ENCODE peak calls at places on chromosomes 13 and 19, in ten cellular contexts. O is activated CD4-positive, alpha-beta memory T cell treated with anti-CD3 and anti-CD28 coated beads, Interleukin-2, amount 10 ng/mL, durations not matched to agents 7 days and 5 days; N is putamen; G is activated naive CD4-positive, alpha-beta T cell treated with Interleukin-2 at 50 U/mL for 16 hours; Q is stimulated activated CD4-positive, alpha-beta T cell treated with anti-CD3 and anti-CD28 coated beads, Interleukin-4, amount 100 ng/mL, for 48 hours; H is fibroblast of lung; J is fibroblast of mammary gland; I is brain microvascular endothelial cell; C is sciatic nerve; K is activated CD4-positive, alpha-beta T cell treated with anti-CD3 and anti-CD28 coated beads for 48 hours. V is an unnamed sample.

GRCh38 chr19:13031917-13032623 is 36.8 kb downstream of the NFIX start:
- DNase-seq in O (no peak), N (peak; percentile 91), G (no peak), Q (no peak), H (peak; percentile 72), J (peak; percentile 72), I (no peak), C (no peak), K (no peak), V (peak; percentile 85)

GRCh38 chr13:45828253-45828968 is 23.1 kb downstream of the SIAH3 start:
- DNase-seq in O (no peak), N (no peak), G (no peak), Q (no peak), H (no peak), J (no peak), I (no peak), C (no peak), K (no peak), V (no peak)

GRCh38 chr19:41552558-41552957 is 23.4 kb upstream of the CEACAM21 start:
- DNase-seq in O (no peak), N (no peak), G (no peak), Q (no peak), H (no peak), J (no peak), I (no peak), C (no peak), K (no peak), V (no peak)

GRCh38 chr19:38793186-38793585 is 4.2 kb downstream of the LGALS7B start:
- DNase-seq in O (no peak), N (no peak), G (no peak), Q (no peak), H (peak; percentile 29), J (peak; percentile 32), I (peak; percentile 24), C (no peak), K (no peak), V (no peak)

GRCh38 chr13:112756081-112756480 is 66.2 kb downstream of the ATP11A start:
- DNase-seq in O (no peak), N (no peak), G (no peak), Q (no peak), H (no peak), J (no peak), I (no peak), C (no peak), K (no peak), V (no peak)

GRCh38 chr13:23433171-23434153 is at the start of gene SACS:
- DNase-seq in O (no peak), N (peak; percentile 53), G (no peak), Q (no peak), H (peak; percentile 80), J (peak; percentile 19), I (peak; percentile 55), C (no peak), K (no peak), V (peak; percentile 76)

GRCh38 chr13:22369840-22370239 is 699.0 kb downstream of the FGF9 start:
- DNase-seq in O (no peak), N (no peak), G (no peak), Q (no peak), H (no peak), J (no peak), I (no peak), C (no peak), K (no peak), V (no peak)

GRCh38 chr13:69108486-69108885 is 999.1 kb upstream of the ATXN8OS start:
- DNase-seq in O (no peak), N (no peak), G (no peak), Q (no peak), H (no peak), J (no peak), I (no peak), C (no peak), K (no peak), V (no peak)

GRCh38 chr13:27194209-27194608 is 22.6 kb upstream of the USP12 start:
- DNase-seq in O (no peak), N (no peak), G (no peak), Q (no peak), H (no peak), J (peak; percentile 42), I (no peak), C (no peak), K (no peak), V (no peak)

GRCh38 chr13:95100525-95101121 is 200.6 kb downstream of the ABCC4 start:
- DNase-seq in O (no peak), N (no peak), G (no peak), Q (no peak), H (peak; percentile 82), J (peak; percentile 90), I (peak; percentile 66), C (no peak), K (no peak), V (no peak)